ENCODE peak calls at places on chromosomes 11 and 22, in four cellular contexts. H is ovary, T is substantia nigra, O is prostate gland. C is an unnamed sample.
A peak's percentile ranks its signal among the peaks of the same experiment; 100 is the strongest.

GRCh38 chr11:102111787-102112653 is 1.8 kb downstream of the YAP1 start:
- DNase-seq in T (peak; percentile 45), H (no peak), O (peak; percentile 62), C (peak; percentile 9)

GRCh38 chr11:17516551-17517150 is 27.6 kb downstream of the USH1C start:
- DNase-seq in H (no peak), O (no peak), T (peak; percentile 81), C (no peak)

GRCh38 chr22:22036588-22036987 is 54.0 kb upstream of the TOP3B start:
- DNase-seq in H (no peak), T (no peak), O (no peak), C (no peak)

GRCh38 chr22:48478124-48478523 is 1349.5 kb downstream of the BRD1 start:
- DNase-seq in O (no peak), T (no peak), H (no peak), C (no peak)

GRCh38 chr11:57764972-57765371 is 3.4 kb downstream of the CTNND1 start:
- DNase-seq in T (no peak), H (no peak), O (no peak), C (no peak)

GRCh38 chr22:35425971-35426800 is 26.2 kb downstream of the MCM5 start:
- DNase-seq in H (no peak), T (no peak), O (no peak), C (no peak)

GRCh38 chr11:48193876-48194275 is 22.7 kb upstream of the OR4B1 start:
- DNase-seq in O (no peak), T (no peak), H (no peak), C (no peak)

GRCh38 chr11:68546555-68546954 is 86.0 kb downstream of the PPP6R3 start:
- DNase-seq in O (no peak), T (no peak), H (no peak), C (no peak)

GRCh38 chr11:8335683-8336082 is 72.0 kb upstream of the LMO1 start:
- DNase-seq in H (no peak), O (no peak), T (no peak), C (no peak)

GRCh38 chr11:68968306-68969255 is 12.2 kb downstream of the MRGPRD start:
- DNase-seq in T (no peak), O (no peak), H (no peak), C (no peak)

GRCh38 chr22:22168190-22168940 is 76.2 kb upstream of the VPREB1 start:
- DNase-seq in O (no peak), H (no peak), T (no peak), C (no peak)

GRCh38 chr11:64870176-64870892 is 8.1 kb downstream of the EHD1 start:
- DNase-seq in H (no peak), T (no peak), O (no peak), C (no peak)

GRCh38 chr11:115724709-115725108 is 220.5 kb upstream of the CADM1 start:
- DNase-seq in H (no peak), O (no peak), T (no peak), C (no peak)

GRCh38 chr11:66055021-66055420 is 2.9 kb downstream of the SF3B2 start:
- DNase-seq in H (no peak), O (no peak), T (no peak), C (no peak)

GRCh38 chr11:134398079-134398444 is 14.0 kb downstream of the B3GAT1 start:
- DNase-seq in O (peak; percentile 38), T (peak; percentile 71), H (no peak), C (no peak)

GRCh38 chr11:79744941-79745340 is 304.1 kb upstream of the TENM4 start:
- DNase-seq in T (no peak), O (no peak), H (no peak), C (no peak)

GRCh38 chr11:118430956-118431355 is 5.3 kb upstream of the KMT2A start:
- DNase-seq in O (no peak), H (no peak), T (no peak), C (no peak)

GRCh38 chr11:87173185-87174039 is 135.7 kb downstream of the TMEM135 start:
- DNase-seq in H (no peak), T (no peak), O (peak; percentile 8), C (no peak)

GRCh38 chr22:18065256-18065655 is 12.5 kb upstream of the PEX26 start:
- DNase-seq in T (no peak), H (no peak), O (no peak), C (no peak)

GRCh38 chr11:19677380-19678080 is 35.1 kb upstream of the NAV2 start:
- DNase-seq in H (no peak), T (no peak), O (no peak), C (no peak)

GRCh38 chr22:19772673-19773469 is 12.3 kb downstream of the TBX1 start:
- DNase-seq in T (no peak), O (no peak), H (no peak), C (no peak)

GRCh38 chr11:94776351-94777321 is 8.5 kb downstream of the AMOTL1 start:
- DNase-seq in O (peak; percentile 40), T (no peak), H (no peak), C (no peak)

GRCh38 chr11:103395612-103396011 is 286.4 kb downstream of the DYNC2H1 start:
- DNase-seq in T (no peak), O (no peak), H (no peak), C (no peak)

GRCh38 chr11:68398870-68399865 is 61.4 kb upstream of the PPP6R3 start:
- DNase-seq in O (peak; percentile 75), T (no peak), H (peak; percentile 60), C (no peak)

GRCh38 chr22:36238348-36239149 is 778 bp downstream of the APOL2 start:
- DNase-seq in H (peak; percentile 35), O (peak; percentile 27), T (no peak), C (no peak)

GRCh38 chr22:19874307-19875060 is 19.8 kb upstream of the GNB1L start:
- DNase-seq in H (no peak), O (peak; percentile 73), T (no peak), C (no peak)

GRCh38 chr22:28016781-28017557 is 97.9 kb upstream of the PITPNB start:
- DNase-seq in T (no peak), H (peak; percentile 17), O (no peak), C (no peak)

GRCh38 chr11:34792814-34793241 is 123.4 kb downstream of the APIP start:
- DNase-seq in T (peak; percentile 18), H (no peak), O (peak; percentile 44), C (no peak)

GRCh38 chr11:59261150-59261549 is 48.4 kb upstream of the MPEG1 start:
- DNase-seq in H (no peak), O (no peak), T (no peak), C (no peak)

GRCh38 chr11:111727431-111727830 is 38.8 kb downstream of the PPP2R1B start:
- DNase-seq in O (no peak), T (no peak), H (no peak), C (no peak)

GRCh38 chr22:25658641-25659040 is 83.3 kb upstream of the MYO18B start:
- DNase-seq in H (no peak), T (no peak), O (no peak), C (no peak)

GRCh38 chr22:25757686-25758085 is 15.7 kb downstream of the MYO18B start:
- DNase-seq in H (no peak), O (no peak), T (no peak), C (no peak)

GRCh38 chr22:23315341-23315917 is 135.1 kb downstream of the BCR start:
- DNase-seq in T (peak; percentile 48), H (peak; percentile 81), O (peak; percentile 57), C (no peak)

GRCh38 chr22:38700789-38701628 is at the start of gene JOSD1:
- DNase-seq in T (peak; percentile 85), O (peak; percentile 97), H (peak; percentile 99), C (peak; percentile 79)

GRCh38 chr22:47020157-47020556 is 257.7 kb downstream of the TBC1D22A start:
- DNase-seq in O (no peak), T (no peak), H (no peak), C (no peak)

GRCh38 chr11:73866095-73866579 is 10.5 kb downstream of the COA4 start:
- DNase-seq in O (no peak), T (no peak), H (no peak), C (no peak)

GRCh38 chr22:41870786-41871185 is 37.9 kb downstream of the SREBF2 start:
- DNase-seq in H (no peak), T (no peak), O (no peak), C (no peak)

GRCh38 chr11:122398167-122398566 is 257.4 kb upstream of the UBASH3B start:
- DNase-seq in O (no peak), T (no peak), H (no peak), C (no peak)
- H3K27ac ChIP-seq in O (no peak overlapping the region), T (no peak overlapping the region), H (no peak overlapping the region), C (no peak overlapping the region)

DNA sequence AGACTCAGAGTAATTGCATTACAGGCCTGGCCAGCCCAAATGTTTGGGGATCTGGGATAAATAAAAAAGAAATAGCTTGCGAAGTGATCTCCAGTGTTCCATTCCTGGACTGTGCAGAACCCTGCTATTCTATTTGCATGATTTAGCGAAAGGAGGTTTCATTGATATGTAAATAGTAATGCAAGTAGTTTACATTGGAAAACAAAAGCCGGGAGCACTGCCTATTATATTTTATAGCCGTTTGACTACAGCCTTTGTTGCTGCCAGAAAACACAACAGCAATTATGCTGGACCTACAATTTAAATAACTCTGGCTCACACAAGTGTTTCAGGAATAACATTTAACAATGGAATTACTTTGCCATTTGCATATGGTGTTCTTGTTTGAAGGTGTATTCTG is 315.2 kb downstream of the BRD1 start:
- DNase-seq in O (no peak), H (no peak), T (no peak), C (no peak)
- H3K27ac ChIP-seq in O (no peak overlapping the region), H (no peak overlapping the region), T (no peak overlapping the region), C (no peak overlapping the region)

GRCh38 chr22:45225732-45226560 is 14.7 kb downstream of the KIAA0930 start:
- DNase-seq in O (peak; percentile 72), H (no peak), T (peak; percentile 49), C (no peak)
- H3K27ac ChIP-seq in O (peak overlapping the region; percentile 45), H (no peak overlapping the region), T (peak overlapping the region; percentile 97), C (peak overlapping the region; percentile 52)

DNA sequence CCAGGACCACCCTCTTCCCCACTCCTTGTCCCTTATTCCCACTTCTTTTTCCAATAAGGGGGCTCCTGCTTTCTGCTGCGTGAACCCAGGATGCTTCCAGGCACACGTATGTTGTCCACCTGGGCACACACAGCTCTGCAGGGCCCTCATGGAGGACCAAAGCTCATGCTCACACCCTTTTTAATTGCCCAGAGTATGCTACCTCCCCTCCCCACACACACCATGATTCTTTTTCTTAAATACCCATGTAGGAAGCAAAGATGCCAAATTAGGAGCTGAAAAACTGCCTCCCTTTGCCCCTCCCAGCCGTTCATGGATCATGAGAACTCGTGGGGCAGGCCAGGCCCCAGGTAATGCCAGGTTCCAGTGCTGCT is 5.1 kb downstream of the NECTIN1 start:
- DNase-seq in O (no peak), T (no peak), H (no peak), C (no peak)
- H3K27ac ChIP-seq in O (no peak overlapping the region), T (no peak overlapping the region), H (no peak overlapping the region), C (no peak overlapping the region)

GRCh38 chr11:33172996-33173395 is 11.7 kb upstream of the CSTF3 start:
- DNase-seq in O (no peak), H (no peak), T (no peak), C (no peak)

GRCh38 chr11:33177676-33178336 is 16.5 kb upstream of the CSTF3 start:
- DNase-seq in O (no peak), H (no peak), T (no peak), C (no peak)

GRCh38 chr11:33182246-33182878 is 21.1 kb upstream of the CSTF3 start:
- DNase-seq in O (no peak), H (no peak), T (no peak), C (no peak)

GRCh38 chr11:33179431-33179830 is 18.2 kb upstream of the CSTF3 start:
- DNase-seq in O (no peak), T (no peak), H (no peak), C (no peak)

GRCh38 chr11:33178443-33179154 is 17.3 kb upstream of the CSTF3 start:
- DNase-seq in O (no peak), T (no peak), H (no peak), C (no peak)
- H3K27ac ChIP-seq in O (no peak overlapping the region), T (no peak overlapping the region), H (no peak overlapping the region), C (no peak overlapping the region)

GRCh38 chr11:116773203-116774112 is 671 bp upstream of the BUD13 start:
- DNase-seq in O (no peak), H (no peak), T (no peak), C (no peak)
- H3K27ac ChIP-seq in O (peak overlapping the region; percentile 93), H (peak overlapping the region; percentile 77), T (peak overlapping the region; percentile 89), C (peak overlapping the region; percentile 72)